ENCODE peak calls at places on chromosomes 12 and 14, in five cellular contexts. X is D341Med, D is GM19239, A is nucleus accumbens, S is H9. F is an unnamed sample.
A peak's percentile ranks its signal among the peaks of the same experiment; 100 is the strongest.

GRCh38 chr12:94677778-94678177 is 27.4 kb upstream of the TMCC3 start:
- DNase-seq in D (peak; percentile 28), S (no peak), A (no peak), X (no peak), F (no peak)

GRCh38 chr12:57764662-57765002 is 2.2 kb downstream of the CYP27B1 start:
- DNase-seq in S (peak; percentile 59), D (no peak), A (no peak), X (no peak), F (no peak)

GRCh38 chr14:71833476-71833875 is 98.8 kb upstream of the RGS6 start:
- DNase-seq in A (no peak), X (no peak), S (no peak), D (no peak), F (no peak)

GRCh38 chr12:1927751-1928351 is 9.4 kb upstream of the CACNA2D4 start:
- DNase-seq in S (peak; percentile 26), D (no peak), A (no peak), X (no peak), F (no peak)

GRCh38 chr12:67630373-67631088 is 18.0 kb upstream of the DYRK2 start:
- DNase-seq in A (no peak), X (no peak), D (no peak), S (peak; percentile 81), F (no peak)

GRCh38 chr14:53217283-53217994 is 64.3 kb upstream of the DDHD1 start:
- DNase-seq in A (peak; percentile 8), S (peak; percentile 97), X (peak; percentile 64), D (peak; percentile 42), F (peak; percentile 7)

GRCh38 chr14:58555647-58556046 is 82.1 kb upstream of the DACT1 start:
- DNase-seq in S (no peak), X (no peak), A (no peak), D (no peak), F (no peak)

GRCh38 chr12:108551556-108551955 is 9.4 kb downstream of the SART3 start:
- DNase-seq in A (no peak), D (no peak), S (no peak), X (no peak), F (no peak)

GRCh38 chr12:122726056-122726558 is 4.5 kb downstream of the HCAR1 start:
- DNase-seq in X (no peak), A (no peak), D (no peak), S (peak; percentile 45), F (no peak)

GRCh38 chr14:20610002-20610765 is 19.0 kb upstream of the RNASE12 start:
- DNase-seq in X (peak; percentile 59), A (peak; percentile 60), D (no peak), S (peak; percentile 83), F (peak; percentile 14)

GRCh38 chr12:46266869-46267617 is 1.8 kb downstream of the SLC38A1 start:
- DNase-seq in S (peak; percentile 72), A (peak; percentile 42), X (peak; percentile 61), D (no peak), F (no peak)

GRCh38 chr12:32587536-32588346 is 91.4 kb upstream of the DNM1L start:
- DNase-seq in X (no peak), A (no peak), S (no peak), D (no peak), F (no peak)

GRCh38 chr14:97978336-97978735 is 1181.2 kb downstream of the VRK1 start:
- DNase-seq in D (no peak), X (peak; percentile 74), S (peak; percentile 87), A (peak; percentile 54), F (no peak)

F was measured in GOT3.